ENCODE peak calls at places on chromosome 15, in eight cellular contexts. G, L, A, Y, K, C, T and P are unnamed samples.

GRCh38 chr15:78739996-78740903 is 71.0 kb downstream of the ADAMTS7 start:
- DNase-seq in L (peak; percentile 78), C (peak; percentile 72), A (peak; percentile 52), G (peak; percentile 80), K (no peak), T (peak; percentile 63), Y (peak; percentile 91), P (peak; percentile 79)

GRCh38 chr15:60701261-60702019 is 222.5 kb upstream of the ICE2 start:
- DNase-seq in A (no peak), C (no peak), G (no peak), L (no peak), T (no peak), K (no peak), Y (no peak), P (no peak)

GRCh38 chr15:27082526-27082925 is 111.5 kb downstream of the GABRG3 start:
- DNase-seq in Y (no peak), A (no peak), L (no peak), C (no peak), K (no peak), T (no peak), G (no peak), P (no peak)

GRCh38 chr15:82968066-82968465 is 15.5 kb upstream of the HOMER2 start:
- DNase-seq in K (no peak), Y (no peak), L (no peak), A (no peak), C (no peak), T (no peak), G (no peak), P (no peak)

GRCh38 chr15:98755138-98755537 is 106.8 kb downstream of the IGF1R start:
- DNase-seq in L (no peak), Y (no peak), T (no peak), C (no peak), K (no peak), G (no peak), A (no peak), P (no peak)

GRCh38 chr15:80289558-80290277 is 37.7 kb upstream of the CTXND1 start:
- DNase-seq in L (no peak), G (no peak), A (no peak), C (no peak), Y (no peak), T (no peak), K (no peak), P (no peak)

GRCh38 chr15:101045236-101045646 is 126.1 kb downstream of the LRRK1 start:
- DNase-seq in Y (peak; percentile 21), A (no peak), L (peak; percentile 15), T (peak; percentile 52), C (peak; percentile 21), G (no peak), K (no peak), P (no peak)

GRCh38 chr15:45457215-45457614 is 65.3 kb downstream of the SLC30A4 start:
- DNase-seq in G (no peak), L (no peak), Y (no peak), K (no peak), C (no peak), T (no peak), A (no peak), P (no peak)

GRCh38 chr15:52148409-52148808 is 35.8 kb upstream of the BCL2L10 start:
- DNase-seq in G (no peak), L (no peak), A (no peak), K (no peak), Y (no peak), T (no peak), C (no peak), P (no peak)

GRCh38 chr15:74850398-74850797 is 7.4 kb upstream of the ULK3 start:
- DNase-seq in Y (no peak), C (no peak), T (no peak), G (no peak), A (no peak), L (no peak), K (no peak), P (no peak)

GRCh38 chr15:87874896-87875661 is 381.5 kb downstream of the NTRK3 start:
- DNase-seq in T (peak; percentile 65), K (no peak), A (peak; percentile 20), G (no peak), L (no peak), C (peak; percentile 42), Y (peak; percentile 52), P (peak; percentile 48)

GRCh38 chr15:89378699-89379422 is 44.2 kb upstream of the POLG start:
- DNase-seq in A (no peak), K (no peak), G (no peak), L (no peak), C (no peak), T (no peak), Y (no peak), P (peak; percentile 51)

GRCh38 chr15:43204016-43204901 is 16.6 kb downstream of the EPB42 start:
- DNase-seq in A (peak; percentile 70), C (no peak), L (peak; percentile 57), G (peak; percentile 83), Y (peak; percentile 73), K (no peak), T (no peak), P (peak; percentile 45)

GRCh38 chr15:41827290-41827879 is 507 bp upstream of the JMJD7 start:
- DNase-seq in K (no peak), G (peak; percentile 46), L (peak; percentile 34), C (no peak), A (no peak), Y (peak; percentile 68), T (peak; percentile 74), P (peak; percentile 29)
- TF ChIP-seq CTCF in K (peak; percentile 2), G (no peak), L (no peak), C (no peak), A (no peak), Y (no peak), T (no peak), P (no peak)

DNA sequence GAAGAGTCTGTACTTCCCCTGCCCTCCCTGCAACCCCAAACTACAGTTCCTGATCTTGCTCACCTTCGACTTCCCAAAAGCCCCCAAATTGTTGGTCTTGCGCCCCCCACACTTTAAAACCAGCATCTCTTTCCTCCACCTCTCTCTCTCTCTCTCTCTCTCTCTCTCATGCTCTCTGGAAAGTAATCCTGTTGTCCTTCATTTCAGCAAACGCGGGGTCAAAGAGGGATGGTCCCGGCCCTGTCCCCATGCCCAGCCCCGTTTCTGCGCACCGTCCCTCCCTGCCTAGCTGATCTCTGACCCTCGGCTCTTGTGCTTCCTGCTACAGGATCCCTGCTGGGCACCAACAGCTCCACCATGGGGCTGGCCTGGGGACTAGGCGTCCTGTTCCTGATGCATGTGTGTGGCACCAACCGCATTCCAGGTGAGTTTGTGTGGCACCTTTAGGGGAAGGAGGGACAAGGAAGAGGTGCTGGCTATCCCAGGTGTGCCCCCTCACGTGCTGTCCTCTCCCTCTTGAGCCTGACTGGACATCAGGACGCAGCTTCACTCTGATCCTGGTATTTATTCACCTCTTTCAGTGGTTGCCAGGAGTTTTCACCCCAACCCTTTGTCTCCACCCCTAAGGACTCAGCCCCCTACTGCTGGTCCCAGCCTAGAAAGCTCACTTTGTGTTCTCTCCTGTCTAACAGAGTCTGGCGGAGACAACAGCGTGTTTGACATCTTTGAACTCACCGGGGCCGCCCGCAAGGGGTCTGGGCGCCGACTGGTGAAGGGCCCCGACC is 814 bp downstream of the THBS1 start:
- DNase-seq in T (peak; percentile 88), K (no peak), Y (peak; percentile 71), A (peak; percentile 52), G (peak; percentile 40), C (peak; percentile 76), L (peak; percentile 65), P (peak; percentile 54)
- TF ChIP-seq CTCF in T (peak; percentile 35), K (peak; percentile 68), Y (peak; percentile 34), A (peak; percentile 52), G (no peak), C (peak; percentile 21), L (peak; percentile 35), P (no peak)

DNA sequence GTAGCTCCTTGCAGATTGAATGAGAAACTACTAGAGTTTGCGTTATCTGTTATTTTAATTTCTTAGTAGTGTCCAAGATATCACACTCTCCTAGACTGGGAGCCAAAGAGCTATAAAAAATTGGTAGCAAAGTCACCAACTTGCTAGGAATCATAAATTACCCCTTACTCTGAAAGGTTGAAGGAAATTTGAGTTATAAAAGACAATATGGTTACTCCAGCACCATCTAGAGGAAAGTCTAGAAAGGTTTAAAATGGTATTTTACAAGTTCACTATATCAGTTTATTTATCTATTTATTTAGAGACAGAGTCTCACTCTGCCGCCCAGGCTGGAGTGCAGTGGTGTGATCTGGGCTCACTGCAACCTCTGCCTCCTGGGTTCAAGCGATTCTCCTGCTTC is 121.6 kb downstream of the RBPMS2 start:
- DNase-seq in Y (no peak), A (no peak), L (no peak), G (no peak), K (no peak), T (no peak), C (no peak), P (no peak)
- TF ChIP-seq CTCF in Y (peak; percentile 47), A (peak; percentile 66), L (no peak), G (peak; percentile 19), K (peak; percentile 23), T (peak; percentile 10), C (peak; percentile 37), P (no peak)

GRCh38 chr15:92669432-92669831 is 13.9 kb upstream of the FAM174B start:
- DNase-seq in A (no peak), Y (no peak), K (no peak), G (no peak), T (no peak), C (no peak), L (no peak), P (no peak)
- TF ChIP-seq CTCF in A (no peak), Y (no peak), K (no peak), G (no peak), T (no peak), C (no peak), L (no peak), P (no peak)

GRCh38 chr15:35206060-35206675 is 121.1 kb upstream of the NANOGP8 start:
- DNase-seq in T (no peak), G (no peak), Y (no peak), L (no peak), C (no peak), A (peak; percentile 7), K (no peak), P (no peak)
- TF ChIP-seq CTCF in T (no peak), G (no peak), Y (peak; percentile 80), L (no peak), C (peak; percentile 17), A (peak; percentile 36), K (peak; percentile 40), P (peak; percentile 43)